ENCODE peak calls at places on chromosomes 5 and 9, in seven cellular contexts. A is HTR-8/SVneo; Q is fibroblast of pulmonary artery; P is mesenchymal stem cell; T is osteocyte; M is stimulated activated CD4-positive, alpha-beta T cell treated with anti-CD3 and anti-CD28 coated beads, Interleukin-12 subunit alpha, Interleukin-12 subunit beta, amount 100 ng/mL, for 24 hours; E is GM12865. R is an unnamed sample.

GRCh38 chr9:81613002-81613750 is 76.2 kb downstream of the TLE1 start:
- DNase-seq in Q (peak; percentile 94), E (no peak), A (no peak), M (no peak), P (peak; percentile 97), T (peak; percentile 86), R (no peak)

GRCh38 chr9:7819984-7820383 is 20.4 kb upstream of the DMAC1 start:
- DNase-seq in T (no peak), M (no peak), A (no peak), E (no peak), P (no peak), Q (no peak), R (no peak)

GRCh38 chr9:113614843-113615648 is 151.5 kb downstream of the RGS3 start:
- DNase-seq in Q (peak; percentile 73), T (no peak), A (no peak), E (no peak), P (peak; percentile 65), M (no peak), R (no peak)

GRCh38 chr5:134813407-134813806 is 32.4 kb upstream of the C5orf24 start:
- DNase-seq in A (no peak), P (no peak), T (no peak), Q (no peak), E (peak; percentile 51), M (no peak), R (no peak)

GRCh38 chr5:137114529-137114928 is 384.6 kb downstream of the SPOCK1 start:
- DNase-seq in T (no peak), E (no peak), A (peak; percentile 35), Q (peak; percentile 29), P (no peak), M (no peak), R (no peak)

GRCh38 chr5:27969157-27969556 is 930.8 kb upstream of the CDH9 start:
- DNase-seq in M (no peak), E (no peak), P (no peak), T (no peak), Q (no peak), A (no peak), R (no peak)

GRCh38 chr5:95924720-95925119 is 36.9 kb downstream of the ELL2 start:
- DNase-seq in Q (no peak), A (no peak), E (peak; percentile 89), P (peak; percentile 88), M (no peak), T (no peak), R (no peak)

GRCh38 chr5:96259211-96259772 is 173.8 kb downstream of the PCSK1 start:
- DNase-seq in Q (peak; percentile 47), A (peak; percentile 15), M (no peak), E (peak; percentile 8), T (no peak), P (peak; percentile 52), R (no peak)

GRCh38 chr5:62720036-62720441 is 141.4 kb downstream of the LRRC70 start:
- DNase-seq in E (peak; percentile 70), M (no peak), Q (peak; percentile 17), P (no peak), A (no peak), T (no peak), R (peak; percentile 4)

GRCh38 chr9:123658792-123659191 is 271.1 kb downstream of the DENND1A start:
- DNase-seq in T (no peak), M (no peak), E (peak; percentile 67), A (no peak), P (no peak), Q (peak; percentile 20), R (no peak)

GRCh38 chr9:123440256-123440655 is 84.3 kb downstream of the CRB2 start:
- DNase-seq in E (no peak), M (no peak), T (no peak), P (no peak), Q (no peak), A (no peak), R (no peak)

GRCh38 chr5:164345173-164345572 is 839.8 kb downstream of the MAT2B start:
- DNase-seq in Q (peak; percentile 48), A (no peak), T (no peak), E (no peak), M (no peak), P (peak; percentile 15), R (no peak)

GRCh38 chr9:94798668-94799067 is 72.2 kb downstream of the AOPEP start:
- DNase-seq in A (no peak), E (no peak), T (no peak), M (no peak), P (no peak), Q (no peak), R (no peak)

GRCh38 chr9:135065804-135066203 is 21.7 kb upstream of the OLFM1 start:
- DNase-seq in E (no peak), M (no peak), P (no peak), T (peak; percentile 56), A (no peak), Q (no peak), R (no peak)

R was measured in pulmonary artery endothelial cell.